ENCODE peak calls at places on chromosomes 11 and 22, in five cellular contexts. W is left lobe of liver, C is HCT116, D is GM13976, T is brain microvascular endothelial cell. G is an unnamed sample.
A peak's percentile ranks its signal among the peaks of the same experiment; 100 is the strongest.

GRCh38 chr11:27926469-27926868 is 181.5 kb downstream of the KIF18A start:
- DNase-seq in T (no peak), D (no peak), C (no peak), W (no peak), G (no peak)

GRCh38 chr11:63610604-63611394 is 3.4 kb downstream of the PLAAT3 start:
- DNase-seq in D (no peak), T (peak; percentile 33), W (peak; percentile 27), C (no peak), G (no peak)

GRCh38 chr11:625636-626319 is 1.0 kb upstream of the CDHR5 start:
- DNase-seq in W (no peak), T (no peak), D (no peak), C (no peak), G (no peak)

GRCh38 chr11:57316017-57316416 is 8.7 kb downstream of the TNKS1BP1 start:
- DNase-seq in C (no peak), W (no peak), D (no peak), T (no peak), G (no peak)

GRCh38 chr11:69138265-69138664 is 17.5 kb upstream of the SMIM38 start:
- DNase-seq in C (peak; percentile 54), D (no peak), W (no peak), T (peak; percentile 59), G (no peak)

GRCh38 chr11:111573821-111574249 is 28.4 kb upstream of the SIK2 start:
- DNase-seq in T (peak; percentile 21), C (no peak), D (no peak), W (no peak), G (no peak)

GRCh38 chr22:41910050-41910598 is 4.8 kb downstream of the SHISA8 start:
- DNase-seq in C (no peak), T (no peak), D (no peak), W (no peak), G (no peak)

GRCh38 chr11:116371146-116371545 is 401.6 kb downstream of the BUD13 start:
- DNase-seq in W (no peak), T (no peak), C (no peak), D (no peak), G (no peak)

GRCh38 chr11:79834015-79834414 is 393.2 kb upstream of the TENM4 start:
- DNase-seq in D (no peak), T (no peak), W (no peak), C (no peak), G (no peak)

GRCh38 chr11:60852060-60852638 is 3.6 kb downstream of the PTGDR2 start:
- DNase-seq in T (no peak), C (no peak), W (peak; percentile 89), D (no peak), G (no peak)

GRCh38 chr11:96051820-96052219 is 127.9 kb upstream of the MTMR2 start:
- DNase-seq in W (no peak), D (peak; percentile 57), T (no peak), C (no peak), G (no peak)

GRCh38 chr11:574632-575323 is 1.5 kb upstream of the PHRF1 start:
- DNase-seq in W (no peak), T (no peak), C (no peak), D (no peak), G (no peak)

GRCh38 chr11:59839615-59840014 is 5.7 kb downstream of the CBLIF start:
- DNase-seq in W (no peak), C (no peak), T (no peak), D (no peak), G (no peak)

GRCh38 chr22:23516304-23516703 is 63.8 kb downstream of the IGLL1 start:
- DNase-seq in W (no peak), T (no peak), D (no peak), C (no peak), G (no peak)

GRCh38 chr11:2293396-2294339 is 8.1 kb downstream of the C11orf21 start:
- DNase-seq in C (no peak), W (peak; percentile 33), D (no peak), T (no peak), G (no peak)

GRCh38 chr11:133808393-133809140 is 36.7 kb downstream of the SPATA19 start:
- DNase-seq in C (no peak), D (no peak), T (no peak), W (no peak), G (peak; percentile 86)

GRCh38 chr11:83235825-83236224 is 42.3 kb downstream of the ANKRD42 start:
- DNase-seq in D (no peak), W (no peak), C (no peak), T (no peak), G (no peak)

GRCh38 chr22:21599053-21599893 is 30.5 kb downstream of the YDJC start:
- DNase-seq in C (no peak), W (no peak), D (no peak), T (no peak), G (no peak)

GRCh38 chr11:116199182-116199581 is 573.6 kb downstream of the BUD13 start:
- DNase-seq in T (no peak), D (no peak), C (no peak), W (no peak), G (no peak)

GRCh38 chr11:94938399-94939055 is 34.8 kb downstream of the CWC15 start:
- DNase-seq in D (no peak), W (no peak), C (no peak), T (peak; percentile 91), G (no peak)

GRCh38 chr22:18078329-18079041 is 695 bp downstream of the PEX26 start:
- DNase-seq in W (peak; percentile 63), C (no peak), D (peak; percentile 54), T (no peak), G (no peak)

GRCh38 chr11:96074551-96075309 is 150.8 kb upstream of the MTMR2 start:
- DNase-seq in T (no peak), W (no peak), C (no peak), D (no peak), G (no peak)

GRCh38 chr11:120304526-120304925 is 20.6 kb upstream of the TLCD5 start:
- DNase-seq in T (no peak), D (peak; percentile 44), C (peak; percentile 34), W (no peak), G (no peak)

GRCh38 chr11:2987881-2988280 is 4.2 kb downstream of the NAP1L4 start:
- DNase-seq in C (no peak), W (no peak), D (no peak), T (no peak), G (no peak)